ENCODE peak calls at places on chromosome 22, in six cellular contexts. A is spleen, Y is SK-N-SH, I is cardiac muscle cell, G is upper lobe of right lung, S is heart right ventricle. H is an unnamed sample.

GRCh38 chr22:22914726-22915669 is 27.4 kb downstream of the IGLL5 start:
- DNase-seq in A (peak; percentile 61), Y (no peak), I (no peak), G (no peak), S (no peak), H (no peak)

GRCh38 chr22:36759481-36760159 is 16.3 kb downstream of the IFT27 start:
- DNase-seq in A (peak; percentile 62), Y (no peak), I (no peak), G (peak; percentile 43), S (no peak), H (no peak)

GRCh38 chr22:37275622-37276021 is 6.7 kb upstream of the CYTH4 start:
- DNase-seq in A (no peak), Y (no peak), I (no peak), G (no peak), S (no peak), H (no peak)

GRCh38 chr22:27689664-27690063 is 111.9 kb downstream of the MN1 start:
- DNase-seq in A (no peak), Y (no peak), I (no peak), G (no peak), S (no peak), H (no peak)

GRCh38 chr22:43436536-43437267 is 24.9 kb downstream of the MPPED1 start:
- DNase-seq in A (peak; percentile 44), Y (no peak), I (no peak), G (peak; percentile 31), S (no peak), H (no peak)

GRCh38 chr22:31278643-31279326 is 13.5 kb downstream of the PIK3IP1 start:
- DNase-seq in A (no peak), Y (no peak), I (no peak), G (no peak), S (no peak), H (no peak)

GRCh38 chr22:48694296-48694883 is 1133.3 kb downstream of the BRD1 start:
- DNase-seq in A (no peak), Y (no peak), I (no peak), G (no peak), S (no peak), H (no peak)

GRCh38 chr22:44127353-44127752 is 53.4 kb upstream of the PARVG start:
- DNase-seq in A (peak; percentile 57), Y (no peak), I (peak; percentile 80), G (peak; percentile 42), S (peak; percentile 41), H (no peak)

GRCh38 chr22:47474464-47474863 is 712.0 kb downstream of the TBC1D22A start:
- DNase-seq in A (no peak), Y (no peak), I (no peak), G (no peak), S (no peak), H (peak; percentile 68)

GRCh38 chr22:30561402-30562154 is 12.9 kb downstream of the GAL3ST1 start:
- DNase-seq in A (no peak), Y (no peak), I (no peak), G (no peak), S (no peak), H (no peak)

GRCh38 chr22:49628351-49629023 is 199.2 kb downstream of the BRD1 start:
- DNase-seq in A (peak; percentile 69), Y (no peak), I (no peak), G (no peak), S (no peak), H (no peak)

GRCh38 chr22:50705219-50705691 is 32.6 kb downstream of the SHANK3 start:
- DNase-seq in A (peak; percentile 77), Y (peak; percentile 88), I (peak; percentile 89), G (peak; percentile 69), S (peak; percentile 69), H (no peak)

GRCh38 chr22:29266564-29267461 is 968 bp downstream of the RHBDD3 start:
- DNase-seq in A (peak; percentile 79), Y (peak; percentile 49), I (peak; percentile 54), G (peak; percentile 58), S (no peak), H (no peak)

GRCh38 chr22:22910272-22911240 is 22.9 kb downstream of the IGLL5 start:
- DNase-seq in A (peak; percentile 63), Y (no peak), I (no peak), G (no peak), S (no peak), H (no peak)

GRCh38 chr22:25482868-25483639 is 81.4 kb upstream of the GRK3 start:
- DNase-seq in A (no peak), Y (no peak), I (no peak), G (no peak), S (peak; percentile 50), H (no peak)

GRCh38 chr22:49676783-49677494 is 150.7 kb downstream of the BRD1 start:
- DNase-seq in A (peak; percentile 42), Y (no peak), I (no peak), G (no peak), S (no peak), H (no peak)

GRCh38 chr22:44311855-44312170 is 938 bp downstream of the SHISAL1 start:
- DNase-seq in A (no peak), Y (no peak), I (peak; percentile 89), G (no peak), S (no peak), H (no peak)

GRCh38 chr22:49914256-49914655 is 4.0 kb downstream of the ALG12 start:
- DNase-seq in A (peak; percentile 68), Y (no peak), I (no peak), G (no peak), S (no peak), H (no peak)

GRCh38 chr22:42920101-42920820 is 63.2 kb upstream of the ARFGAP3 start:
- DNase-seq in A (peak; percentile 54), Y (no peak), I (peak; percentile 36), G (peak; percentile 32), S (no peak), H (no peak)

GRCh38 chr22:42114721-42115120 is 15.9 kb downstream of the CYP2D6 start:
- DNase-seq in A (no peak), Y (no peak), I (peak; percentile 30), G (no peak), S (no peak), H (no peak)

GRCh38 chr22:41842996-41843970 is 10.4 kb downstream of the SREBF2 start:
- DNase-seq in A (no peak), Y (no peak), I (no peak), G (no peak), S (no peak), H (no peak)

GRCh38 chr22:38035530-38035885 is 21.7 kb upstream of the PICK1 start:
- DNase-seq in A (no peak), Y (peak; percentile 19), I (no peak), G (no peak), S (no peak), H (no peak)

GRCh38 chr22:32801001-32801435 is 487 bp upstream of the TIMP3 start:
- DNase-seq in A (no peak), Y (no peak), I (no peak), G (no peak), S (no peak), H (no peak)

GRCh38 chr22:37557321-37558001 is 2.8 kb upstream of the CDC42EP1 start:
- DNase-seq in A (no peak), Y (no peak), I (no peak), G (no peak), S (no peak), H (no peak)

DNA sequence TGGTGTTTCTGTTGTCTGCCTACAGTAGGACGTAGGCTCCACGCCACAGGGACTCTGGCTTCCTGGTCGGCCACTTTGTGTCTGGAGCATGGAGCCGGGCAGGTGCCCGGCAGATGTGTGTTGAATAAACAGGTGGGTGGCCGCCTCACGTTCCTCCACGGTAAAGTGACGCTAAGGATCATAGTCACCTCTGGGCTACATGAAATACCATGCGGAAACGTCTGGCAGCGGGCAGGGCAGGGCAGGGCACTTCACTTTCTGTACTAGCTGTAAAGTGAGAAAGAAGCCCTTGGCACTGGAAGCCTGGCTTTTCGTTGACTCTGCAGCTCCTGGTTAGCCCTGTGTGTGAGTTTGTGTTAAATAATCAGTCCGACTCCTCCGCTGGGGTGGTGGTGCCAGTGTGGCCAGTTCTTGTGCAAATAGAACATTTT is 52.4 kb downstream of the MCM5 start:
- DNase-seq in A (no peak), Y (no peak), I (no peak), G (peak; percentile 85), S (no peak), H (no peak)
- H3K4me1 ChIP-seq in A (no peaks in the 10 kb centered on the region), Y (no peaks in the 10 kb centered on the region), I (peaks cover 9% of the 10 kb centered on the region), G (peaks cover 6% of the 10 kb centered on the region), S (no peaks in the 10 kb centered on the region), H (peaks cover 7% of the 10 kb centered on the region)

GRCh38 chr22:19496324-19496630 is 16.6 kb downstream of the CDC45 start:
- DNase-seq in A (no peak), Y (no peak), I (no peak), G (no peak), S (no peak), H (no peak)
- H3K4me3 ChIP-seq in A (no peak overlapping the region), Y (no peak overlapping the region), I (no peak overlapping the region), G (no peak overlapping the region), S (no peak overlapping the region), H (no peak overlapping the region)

DNA sequence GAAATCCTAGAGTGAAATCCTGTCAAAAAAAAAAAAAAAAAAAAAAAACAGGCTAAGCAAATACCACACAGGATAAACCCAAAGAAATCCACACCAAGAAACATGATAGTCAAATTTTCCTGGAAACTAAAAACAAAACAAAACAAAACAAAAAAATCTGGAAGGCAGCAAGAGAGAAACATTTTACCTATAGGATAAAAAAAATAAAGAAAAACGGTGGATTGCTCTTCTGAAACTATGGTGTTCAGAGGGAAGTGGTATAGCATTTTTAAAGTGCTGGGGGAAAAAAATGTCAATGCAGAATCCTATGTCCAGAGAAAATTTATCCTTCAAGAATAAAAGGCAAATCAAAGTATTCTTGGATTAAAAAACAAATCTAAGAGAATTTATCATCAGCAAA is 41.6 kb upstream of the CBX7 start:
- DNase-seq in A (no peak), Y (no peak), I (no peak), G (no peak), S (no peak), H (no peak)
- H3K4me1 ChIP-seq in A (no peaks in the 10 kb centered on the region), Y (no peaks in the 10 kb centered on the region), I (no peaks in the 10 kb centered on the region), G (no peaks in the 10 kb centered on the region), S (no peaks in the 10 kb centered on the region), H (no peaks in the 10 kb centered on the region)

GRCh38 chr22:21104126-21104691 is 58.5 kb downstream of the LRRC74B start:
- DNase-seq in A (no peak), Y (no peak), I (no peak), G (no peak), S (no peak), H (no peak)

GRCh38 chr22:21101877-21102638 is 56.3 kb downstream of the LRRC74B start:
- DNase-seq in A (no peak), Y (no peak), I (no peak), G (no peak), S (no peak), H (no peak)

GRCh38 chr22:21103633-21104032 is 57.9 kb downstream of the LRRC74B start:
- DNase-seq in A (no peak), Y (no peak), I (no peak), G (no peak), S (no peak), H (no peak)

GRCh38 chr22:21100149-21101032 is 54.6 kb downstream of the LRRC74B start:
- DNase-seq in A (no peak), Y (no peak), I (no peak), G (no peak), S (no peak), H (no peak)

DNA sequence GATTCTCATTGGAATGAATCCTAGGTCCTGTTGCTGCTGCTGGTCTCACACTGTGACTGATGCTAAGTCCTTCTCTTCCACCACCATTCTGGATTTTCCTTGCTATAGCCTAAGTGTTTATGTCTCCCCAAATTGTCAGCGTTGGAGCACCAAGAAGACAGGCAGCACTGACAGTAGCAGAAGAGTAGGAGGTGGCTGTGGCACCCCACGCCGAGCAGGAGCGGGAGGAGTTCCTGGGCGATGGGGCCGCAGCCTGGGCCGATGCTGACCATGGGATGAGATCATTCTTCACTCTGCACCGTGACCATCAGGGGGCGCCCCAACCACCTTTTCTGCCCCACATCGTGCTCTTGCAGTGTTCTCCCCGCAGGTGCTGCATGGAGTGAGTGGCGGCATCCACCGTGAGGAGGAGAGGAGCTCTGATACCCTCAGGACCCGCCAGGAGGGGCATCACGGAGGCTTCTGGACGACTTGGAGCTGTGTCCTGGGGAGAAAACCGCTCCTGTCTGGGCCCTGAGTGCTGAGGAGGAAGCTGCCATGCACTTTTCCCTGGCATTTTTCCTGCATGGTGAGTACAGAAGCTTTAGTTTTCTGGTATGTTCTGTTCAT is 57.0 kb downstream of the LRRC74B start:
- DNase-seq in A (peak; percentile 87), Y (peak; percentile 88), I (peak; percentile 70), G (peak; percentile 87), S (peak; percentile 48), H (peak; percentile 94)
- H3K4me3 ChIP-seq in A (no peak overlapping the region), Y (peak overlapping the region; percentile 30), I (no peak overlapping the region), G (no peak overlapping the region), S (no peak overlapping the region), H (no peak overlapping the region)